ENCODE peak calls at places on chromosomes 4 and X, in ten cellular contexts. L, U, A, B, X, W, H, F, Z and O are unnamed samples.

GRCh38 chr4:106816501-106816900 is 219.6 kb downstream of the DKK2 start:
- DNase-seq in L (no peak), U (no peak), A (peak), B (no peak), X (no peak), W (no peak), H (no peak), F (no peak), Z (no peak), O (no peak)

GRCh38 chrX:150088766-150089518 is 150.7 kb upstream of the EOLA2 start:
- DNase-seq in L (no peak), U (no peak), A (no peak), B (no peak), X (no peak), W (no peak), H (no peak), F (no peak), Z (no peak), O (no peak)

GRCh38 chrX:136920001-136920400 is 39.5 kb upstream of the RBMX start:
- DNase-seq in L (no peak), U (no peak), A (no peak), B (no peak), X (no peak), W (no peak), H (no peak), F (no peak), Z (no peak), O (no peak)

GRCh38 chr4:160375746-160376452 is 1273.0 kb downstream of the RAPGEF2 start:
- DNase-seq in L (no peak), U (no peak), A (no peak), B (no peak), X (no peak), W (no peak), H (no peak), F (no peak), Z (no peak), O (no peak)

GRCh38 chr4:2817701-2818350 is 24.9 kb downstream of the SH3BP2 start:
- DNase-seq in L (peak), U (no peak), A (peak), B (peak), X (peak), W (no peak), H (no peak), F (no peak), Z (no peak), O (peak)

GRCh38 chr4:179307297-179308136 is 1865.3 kb upstream of the AGA start:
- DNase-seq in L (no peak), U (no peak), A (peak), B (peak), X (no peak), W (no peak), H (no peak), F (no peak), Z (no peak), O (peak)

GRCh38 chrX:153939573-153939972 is 4.7 kb upstream of the NAA10 start:
- DNase-seq in L (no peak), U (no peak), A (no peak), B (no peak), X (no peak), W (no peak), H (no peak), F (no peak), Z (no peak), O (no peak)

GRCh38 chr4:48175328-48175727 is 41.3 kb upstream of the TXK start:
- DNase-seq in L (no peak), U (no peak), A (no peak), B (no peak), X (no peak), W (no peak), H (no peak), F (no peak), Z (no peak), O (no peak)

GRCh38 chr4:2867758-2868491 is 24.3 kb downstream of the ADD1 start:
- DNase-seq in L (no peak), U (no peak), A (peak), B (no peak), X (no peak), W (no peak), H (no peak), F (no peak), Z (no peak), O (peak)

GRCh38 chr4:18106620-18107019 is 85.1 kb upstream of the LCORL start:
- DNase-seq in L (no peak), U (no peak), A (no peak), B (no peak), X (no peak), W (no peak), H (no peak), F (no peak), Z (no peak), O (peak)

GRCh38 chr4:102180080-102180479 is 165.2 kb downstream of the SLC39A8 start:
- DNase-seq in L (no peak), U (no peak), A (peak), B (no peak), X (no peak), W (no peak), H (no peak), F (no peak), Z (no peak), O (no peak)

GRCh38 chrX:105190252-105190853 is 30.1 kb downstream of the TEX13A start:
- DNase-seq in L (no peak), U (no peak), A (peak), B (peak), X (no peak), W (no peak), H (peak), F (no peak), Z (no peak), O (peak)

GRCh38 chrX:24760601-24761000 is 66.9 kb downstream of the POLA1 start:
- DNase-seq in L (no peak), U (no peak), A (peak), B (no peak), X (no peak), W (no peak), H (no peak), F (no peak), Z (no peak), O (no peak)

GRCh38 chrX:110852180-110852579 is 56.6 kb upstream of the CHRDL1 start:
- DNase-seq in L (no peak), U (no peak), A (peak), B (no peak), X (no peak), W (no peak), H (no peak), F (no peak), Z (no peak), O (peak)

GRCh38 chr4:152016325-152016665 is 255.5 kb upstream of the GATB start:
- DNase-seq in L (no peak), U (no peak), A (no peak), B (no peak), X (no peak), W (no peak), H (no peak), F (no peak), Z (no peak), O (no peak)

GRCh38 chrX:129478516-129478915 is 44.8 kb downstream of the SMARCA1 start:
- DNase-seq in L (no peak), U (no peak), A (peak), B (no peak), X (no peak), W (no peak), H (no peak), F (no peak), Z (no peak), O (no peak)

GRCh38 chrX:72663737-72664136 is 50.4 kb downstream of the PHKA1 start:
- DNase-seq in L (no peak), U (no peak), A (no peak), B (no peak), X (no peak), W (no peak), H (no peak), F (no peak), Z (no peak), O (no peak)